ENCODE peak calls at places on chromosomes 2 and 18, in nine cellular contexts. N is GM12865, J is fibroblast of lung, X is A673, D is cardiac fibroblast, Y is progenitor cell of endocrine pancreas, W is GM13977, I is WTC11, K is IMR-90. E is an unnamed sample.

GRCh38 chr2:12006841-12007240 is 260.4 kb downstream of the LPIN1 start:
- DNase-seq in N (no peak), J (peak; percentile 78), X (peak; percentile 69), D (peak; percentile 51), Y (peak; percentile 22), W (no peak), I (peak; percentile 47), K (peak; percentile 50), E (no peak)

GRCh38 chr2:74238879-74239278 is 40.5 kb downstream of the MTHFD2 start:
- DNase-seq in N (no peak), J (peak; percentile 36), X (peak; percentile 25), D (peak; percentile 93), Y (no peak), W (no peak), I (no peak), K (peak; percentile 53), E (no peak)

GRCh38 chr2:234606906-234607305 is 110.0 kb upstream of the ARL4C start:
- DNase-seq in N (no peak), J (peak; percentile 65), X (no peak), D (no peak), Y (no peak), W (no peak), I (no peak), K (peak; percentile 5), E (no peak)

GRCh38 chr2:168796583-168797285 is 5.7 kb upstream of the NOSTRIN start:
- DNase-seq in N (no peak), J (no peak), X (peak; percentile 52), D (peak; percentile 41), Y (no peak), W (no peak), I (no peak), K (peak; percentile 15), E (no peak)

GRCh38 chr2:152874955-152875354 is 156.5 kb downstream of the ARL6IP6 start:
- DNase-seq in N (no peak), J (peak; percentile 50), X (no peak), D (peak; percentile 2), Y (no peak), W (no peak), I (no peak), K (no peak), E (no peak)

GRCh38 chr2:63698825-63699548 is 110.2 kb downstream of the MDH1 start:
- DNase-seq in N (peak; percentile 55), J (peak; percentile 89), X (peak; percentile 73), D (peak; percentile 84), Y (no peak), W (peak; percentile 50), I (peak; percentile 52), K (peak; percentile 79), E (peak; percentile 34)

GRCh38 chr2:236592821-236593220 is 23.2 kb downstream of the ACKR3 start:
- DNase-seq in N (no peak), J (no peak), X (no peak), D (no peak), Y (no peak), W (no peak), I (no peak), K (no peak), E (no peak)

GRCh38 chr2:28981620-28982371 is 698 bp downstream of the TOGARAM2 start:
- DNase-seq in N (no peak), J (no peak), X (no peak), D (no peak), Y (no peak), W (no peak), I (no peak), K (no peak), E (no peak)

GRCh38 chr2:240426797-240427721 is 8.4 kb upstream of the GPC1 start:
- DNase-seq in N (no peak), J (peak; percentile 57), X (peak; percentile 20), D (peak; percentile 58), Y (peak; percentile 9), W (no peak), I (peak; percentile 9), K (peak; percentile 85), E (no peak)

GRCh38 chr2:6877402-6878305 is at the start of gene RSAD2:
- DNase-seq in N (peak; percentile 16), J (peak; percentile 42), X (peak; percentile 18), D (peak; percentile 27), Y (no peak), W (no peak), I (no peak), K (peak; percentile 16), E (no peak)

GRCh38 chr2:105682401-105682800 is 62.3 kb upstream of the NCK2 start:
- DNase-seq in N (no peak), J (no peak), X (no peak), D (no peak), Y (no peak), W (no peak), I (no peak), K (no peak), E (no peak)

GRCh38 chr2:119480184-119480583 is 44.1 kb downstream of the SCTR start:
- DNase-seq in N (no peak), J (no peak), X (no peak), D (no peak), Y (no peak), W (no peak), I (no peak), K (no peak), E (no peak)

GRCh38 chr2:100000915-100001707 is 141.3 kb downstream of the AFF3 start:
- DNase-seq in N (peak; percentile 22), J (no peak), X (no peak), D (no peak), Y (no peak), W (peak; percentile 63), I (no peak), K (no peak), E (peak; percentile 14)

GRCh38 chr2:237739101-237739500 is 59.5 kb upstream of the RBM44 start:
- DNase-seq in N (no peak), J (no peak), X (no peak), D (no peak), Y (no peak), W (no peak), I (no peak), K (no peak), E (no peak)

GRCh38 chr18:3455938-3456685 is 6.1 kb downstream of the TGIF1 start:
- DNase-seq in N (no peak), J (peak; percentile 81), X (peak; percentile 60), D (peak; percentile 50), Y (no peak), W (no peak), I (no peak), K (peak; percentile 54), E (no peak)

GRCh38 chr2:74501335-74502071 is 2.1 kb upstream of the LBX2 start:
- DNase-seq in N (no peak), J (no peak), X (no peak), D (no peak), Y (no peak), W (no peak), I (no peak), K (no peak), E (no peak)

GRCh38 chr2:141957827-141958440 is 172.9 kb downstream of the LRP1B start:
- DNase-seq in N (no peak), J (peak; percentile 27), X (peak; percentile 22), D (no peak), Y (no peak), W (no peak), I (no peak), K (no peak), E (no peak)

GRCh38 chr2:120915670-120916069 is 180.0 kb downstream of the GLI2 start:
- DNase-seq in N (no peak), J (peak; percentile 58), X (no peak), D (no peak), Y (no peak), W (no peak), I (no peak), K (peak; percentile 37), E (no peak)

GRCh38 chr2:19543271-19544019 is 185.0 kb upstream of the OSR1 start:
- DNase-seq in N (no peak), J (peak; percentile 15), X (no peak), D (peak; percentile 40), Y (no peak), W (no peak), I (no peak), K (peak; percentile 26), E (no peak)

GRCh38 chr2:207484444-207485391 is 45.0 kb upstream of the CREB1 start:
- DNase-seq in N (peak; percentile 60), J (peak; percentile 27), X (no peak), D (peak; percentile 35), Y (no peak), W (peak; percentile 27), I (no peak), K (no peak), E (peak; percentile 46)

GRCh38 chr2:207491086-207491485 is 38.7 kb upstream of the CREB1 start:
- DNase-seq in N (no peak), J (no peak), X (no peak), D (no peak), Y (no peak), W (no peak), I (no peak), K (no peak), E (no peak)

GRCh38 chr2:207489251-207489650 is 40.5 kb upstream of the CREB1 start:
- DNase-seq in N (no peak), J (no peak), X (no peak), D (no peak), Y (no peak), W (no peak), I (no peak), K (no peak), E (no peak)

GRCh38 chr2:207490441-207490840 is 39.3 kb upstream of the CREB1 start:
- DNase-seq in N (no peak), J (no peak), X (no peak), D (no peak), Y (no peak), W (no peak), I (no peak), K (no peak), E (no peak)

GRCh38 chr2:207487650-207488315 is 42.0 kb upstream of the CREB1 start:
- DNase-seq in N (no peak), J (peak; percentile 93), X (peak; percentile 38), D (peak; percentile 88), Y (no peak), W (no peak), I (no peak), K (peak; percentile 95), E (no peak)
- TF ChIP-seq CTCF in N (no peak), J (no peak), X (no peak), D (peak; percentile 33), Y (no peak), W (no peak), I (no peak), K (peak; percentile 66), E (no peak)

GRCh38 chr2:231361701-231362588 is 33.6 kb upstream of the B3GNT7 start:
- DNase-seq in N (peak; percentile 68), J (no peak), X (no peak), D (no peak), Y (no peak), W (peak; percentile 91), I (no peak), K (no peak), E (peak; percentile 47)
- TF ChIP-seq CTCF in N (peak; percentile 25), J (no peak), X (no peak), D (no peak), Y (no peak), W (peak; percentile 37), I (no peak), K (no peak), E (peak; percentile 34)

GRCh38 chr2:241606186-241606585 is 30.8 kb downstream of the THAP4 start:
- DNase-seq in N (no peak), J (no peak), X (no peak), D (no peak), Y (no peak), W (no peak), I (no peak), K (no peak), E (no peak)
- TF ChIP-seq CTCF in N (no peak), J (no peak), X (no peak), D (no peak), Y (no peak), W (no peak), I (no peak), K (no peak), E (no peak)

GRCh38 chr18:11998182-11998581 is 16.9 kb downstream of the IMPA2 start:
- DNase-seq in N (no peak), J (no peak), X (no peak), D (no peak), Y (no peak), W (no peak), I (no peak), K (no peak), E (no peak)
- TF ChIP-seq CTCF in N (no peak), J (no peak), X (no peak), D (no peak), Y (no peak), W (no peak), I (no peak), K (no peak), E (no peak)

E was measured in GM06990.